ENCODE peak calls at places on chromosomes 3 and 15, in nine cellular contexts. One of them, this sample, is unnamed.
A peak's percentile ranks its signal among the peaks of the same experiment; 100 is the strongest.

GRCh38 chr3:186700267-186700666 is 16.9 kb upstream of the KNG1 start:
- DNase-seq in AG10803: no peak
- DNase-seq in fibroblast of lung: no peak
- DNase-seq in GM12864: no peak
- DNase-seq in CD4-positive, alpha-beta T cell: no peak
- DNase-seq in progenitor cell of endocrine pancreas: no peak
- DNase-seq in CD8-positive, alpha-beta T cell: no peak
- DNase-seq in PC-3: peak; percentile 5
- DNase-seq in omental fat pad: no peak
- DNase-seq in this sample: no peak

GRCh38 chr3:61967937-61968336 is 405.4 kb downstream of the FEZF2 start:
- DNase-seq in AG10803: no peak
- DNase-seq in fibroblast of lung: no peak
- DNase-seq in GM12864: no peak
- DNase-seq in CD4-positive, alpha-beta T cell: no peak
- DNase-seq in progenitor cell of endocrine pancreas: no peak
- DNase-seq in CD8-positive, alpha-beta T cell: no peak
- DNase-seq in PC-3: no peak
- DNase-seq in omental fat pad: no peak
- DNase-seq in this sample: no peak

GRCh38 chr15:43511012-43511885 is 6.2 kb upstream of the MAP1A start:
- DNase-seq in AG10803: no peak
- DNase-seq in fibroblast of lung: no peak
- DNase-seq in GM12864: no peak
- DNase-seq in CD4-positive, alpha-beta T cell: no peak
- DNase-seq in progenitor cell of endocrine pancreas: no peak
- DNase-seq in CD8-positive, alpha-beta T cell: no peak
- DNase-seq in PC-3: peak; percentile 46
- DNase-seq in omental fat pad: no peak
- DNase-seq in this sample: no peak

GRCh38 chr3:194130807-194131589 is 5.0 kb upstream of the HES1 start:
- DNase-seq in AG10803: peak; percentile 50
- DNase-seq in fibroblast of lung: peak; percentile 77
- DNase-seq in GM12864: peak; percentile 90
- DNase-seq in CD4-positive, alpha-beta T cell: no peak
- DNase-seq in progenitor cell of endocrine pancreas: peak; percentile 33
- DNase-seq in CD8-positive, alpha-beta T cell: no peak
- DNase-seq in PC-3: peak; percentile 97
- DNase-seq in omental fat pad: no peak
- DNase-seq in this sample: no peak

GRCh38 chr3:126683506-126683905 is 20.5 kb upstream of the CHCHD6 start:
- DNase-seq in AG10803: no peak
- DNase-seq in fibroblast of lung: no peak
- DNase-seq in GM12864: no peak
- DNase-seq in CD4-positive, alpha-beta T cell: no peak
- DNase-seq in progenitor cell of endocrine pancreas: no peak
- DNase-seq in CD8-positive, alpha-beta T cell: no peak
- DNase-seq in PC-3: no peak
- DNase-seq in omental fat pad: no peak
- DNase-seq in this sample: no peak

GRCh38 chr3:9347887-9348286 is 15.0 kb upstream of the THUMPD3 start:
- DNase-seq in AG10803: peak; percentile 92
- DNase-seq in fibroblast of lung: peak; percentile 97
- DNase-seq in GM12864: no peak
- DNase-seq in CD4-positive, alpha-beta T cell: no peak
- DNase-seq in progenitor cell of endocrine pancreas: no peak
- DNase-seq in CD8-positive, alpha-beta T cell: no peak
- DNase-seq in PC-3: peak; percentile 46
- DNase-seq in omental fat pad: no peak
- DNase-seq in this sample: peak; percentile 96

GRCh38 chr15:83164409-83165404 is 42.9 kb downstream of the HDGFL3 start:
- DNase-seq in AG10803: peak; percentile 5
- DNase-seq in fibroblast of lung: peak; percentile 69
- DNase-seq in GM12864: no peak
- DNase-seq in CD4-positive, alpha-beta T cell: no peak
- DNase-seq in progenitor cell of endocrine pancreas: no peak
- DNase-seq in CD8-positive, alpha-beta T cell: no peak
- DNase-seq in PC-3: peak; percentile 30
- DNase-seq in omental fat pad: no peak
- DNase-seq in this sample: peak; percentile 49

GRCh38 chr15:51731549-51732267 is 5.7 kb downstream of the LYSMD2 start:
- DNase-seq in AG10803: no peak
- DNase-seq in fibroblast of lung: peak; percentile 50
- DNase-seq in GM12864: peak; percentile 85
- DNase-seq in CD4-positive, alpha-beta T cell: peak; percentile 24
- DNase-seq in progenitor cell of endocrine pancreas: no peak
- DNase-seq in CD8-positive, alpha-beta T cell: no peak
- DNase-seq in PC-3: no peak
- DNase-seq in omental fat pad: no peak
- DNase-seq in this sample: peak; percentile 22

GRCh38 chr15:92869263-92869940 is 30.7 kb upstream of the CHD2 start:
- DNase-seq in AG10803: peak; percentile 83
- DNase-seq in fibroblast of lung: peak; percentile 51
- DNase-seq in GM12864: no peak
- DNase-seq in CD4-positive, alpha-beta T cell: no peak
- DNase-seq in progenitor cell of endocrine pancreas: no peak
- DNase-seq in CD8-positive, alpha-beta T cell: no peak
- DNase-seq in PC-3: peak; percentile 88
- DNase-seq in omental fat pad: no peak
- DNase-seq in this sample: peak; percentile 56

GRCh38 chr3:9727041-9727595 is 4.4 kb upstream of the BRPF1 start:
- DNase-seq in AG10803: no peak
- DNase-seq in fibroblast of lung: no peak
- DNase-seq in GM12864: no peak
- DNase-seq in CD4-positive, alpha-beta T cell: peak; percentile 50
- DNase-seq in progenitor cell of endocrine pancreas: no peak
- DNase-seq in CD8-positive, alpha-beta T cell: peak; percentile 36
- DNase-seq in PC-3: no peak
- DNase-seq in omental fat pad: no peak
- DNase-seq in this sample: no peak

GRCh38 chr3:83523470-83524073 is 1435.2 kb upstream of the CADM2 start:
- DNase-seq in AG10803: peak; percentile 1
- DNase-seq in fibroblast of lung: peak; percentile 57
- DNase-seq in GM12864: no peak
- DNase-seq in CD4-positive, alpha-beta T cell: no peak
- DNase-seq in progenitor cell of endocrine pancreas: peak; percentile 41
- DNase-seq in CD8-positive, alpha-beta T cell: no peak
- DNase-seq in PC-3: peak; percentile 84
- DNase-seq in omental fat pad: no peak
- DNase-seq in this sample: no peak

GRCh38 chr3:64685800-64686445 is 1.9 kb downstream of the ADAMTS9 start:
- DNase-seq in AG10803: peak; percentile 87
- DNase-seq in fibroblast of lung: peak; percentile 93
- DNase-seq in GM12864: no peak
- DNase-seq in CD4-positive, alpha-beta T cell: no peak
- DNase-seq in progenitor cell of endocrine pancreas: peak; percentile 82
- DNase-seq in CD8-positive, alpha-beta T cell: no peak
- DNase-seq in PC-3: no peak
- DNase-seq in omental fat pad: peak; percentile 52
- DNase-seq in this sample: peak; percentile 76

GRCh38 chr3:120162400-120162799 is 68.2 kb upstream of the GSK3B start:
- DNase-seq in AG10803: peak; percentile 95
- DNase-seq in fibroblast of lung: peak; percentile 40
- DNase-seq in GM12864: no peak
- DNase-seq in CD4-positive, alpha-beta T cell: no peak
- DNase-seq in progenitor cell of endocrine pancreas: no peak
- DNase-seq in CD8-positive, alpha-beta T cell: no peak
- DNase-seq in PC-3: no peak
- DNase-seq in omental fat pad: no peak
- DNase-seq in this sample: peak; percentile 57

GRCh38 chr15:31905054-31905453 is 125.3 kb upstream of the CHRNA7 start:
- DNase-seq in AG10803: no peak
- DNase-seq in fibroblast of lung: no peak
- DNase-seq in GM12864: no peak
- DNase-seq in CD4-positive, alpha-beta T cell: no peak
- DNase-seq in progenitor cell of endocrine pancreas: no peak
- DNase-seq in CD8-positive, alpha-beta T cell: no peak
- DNase-seq in PC-3: no peak
- DNase-seq in omental fat pad: no peak
- DNase-seq in this sample: no peak
- TF ChIP-seq CTCF in AG10803: no peak
- TF ChIP-seq CTCF in fibroblast of lung: no peak
- TF ChIP-seq CTCF in GM12864: no peak
- TF ChIP-seq CTCF in CD4-positive, alpha-beta T cell: no peak
- TF ChIP-seq CTCF in progenitor cell of endocrine pancreas: no peak
- TF ChIP-seq CTCF in CD8-positive, alpha-beta T cell: no peak
- TF ChIP-seq CTCF in PC-3: no peak
- TF ChIP-seq CTCF in omental fat pad: no peak
- TF ChIP-seq CTCF in this sample: no peak

GRCh38 chr3:139241783-139242182 is 102.0 kb upstream of the MRPS22 start:
- DNase-seq in AG10803: no peak
- DNase-seq in fibroblast of lung: no peak
- DNase-seq in GM12864: no peak
- DNase-seq in CD4-positive, alpha-beta T cell: no peak
- DNase-seq in progenitor cell of endocrine pancreas: no peak
- DNase-seq in CD8-positive, alpha-beta T cell: no peak
- DNase-seq in PC-3: no peak
- DNase-seq in omental fat pad: no peak
- DNase-seq in this sample: no peak
- TF ChIP-seq CTCF in AG10803: peak; percentile 40
- TF ChIP-seq CTCF in fibroblast of lung: peak; percentile 12
- TF ChIP-seq CTCF in GM12864: no peak
- TF ChIP-seq CTCF in CD4-positive, alpha-beta T cell: no peak
- TF ChIP-seq CTCF in progenitor cell of endocrine pancreas: peak; percentile 23
- TF ChIP-seq CTCF in CD8-positive, alpha-beta T cell: no peak
- TF ChIP-seq CTCF in PC-3: no peak
- TF ChIP-seq CTCF in omental fat pad: no peak
- TF ChIP-seq CTCF in this sample: peak; percentile 61

GRCh38 chr3:139728414-139728813 is 50.6 kb upstream of the NMNAT3 start:
- DNase-seq in AG10803: no peak
- DNase-seq in fibroblast of lung: peak; percentile 24
- DNase-seq in GM12864: no peak
- DNase-seq in CD4-positive, alpha-beta T cell: no peak
- DNase-seq in progenitor cell of endocrine pancreas: no peak
- DNase-seq in CD8-positive, alpha-beta T cell: no peak
- DNase-seq in PC-3: peak; percentile 36
- DNase-seq in omental fat pad: no peak
- DNase-seq in this sample: no peak
- TF ChIP-seq CTCF in AG10803: no peak
- TF ChIP-seq CTCF in fibroblast of lung: no peak
- TF ChIP-seq CTCF in GM12864: no peak
- TF ChIP-seq CTCF in CD4-positive, alpha-beta T cell: no peak
- TF ChIP-seq CTCF in progenitor cell of endocrine pancreas: no peak
- TF ChIP-seq CTCF in CD8-positive, alpha-beta T cell: no peak
- TF ChIP-seq CTCF in PC-3: no peak
- TF ChIP-seq CTCF in omental fat pad: no peak
- TF ChIP-seq CTCF in this sample: no peak

GRCh38 chr3:18444597-18445420 is 19.7 kb upstream of the SATB1 start:
- DNase-seq in AG10803: peak; percentile 52
- DNase-seq in fibroblast of lung: peak; percentile 59
- DNase-seq in GM12864: no peak
- DNase-seq in CD4-positive, alpha-beta T cell: peak; percentile 81
- DNase-seq in progenitor cell of endocrine pancreas: peak; percentile 70
- DNase-seq in CD8-positive, alpha-beta T cell: peak; percentile 69
- DNase-seq in PC-3: peak; percentile 77
- DNase-seq in omental fat pad: no peak
- DNase-seq in this sample: no peak

GRCh38 chr3:18447720-18448119 is 22.6 kb upstream of the SATB1 start:
- DNase-seq in AG10803: no peak
- DNase-seq in fibroblast of lung: no peak
- DNase-seq in GM12864: no peak
- DNase-seq in CD4-positive, alpha-beta T cell: no peak
- DNase-seq in progenitor cell of endocrine pancreas: no peak
- DNase-seq in CD8-positive, alpha-beta T cell: no peak
- DNase-seq in PC-3: no peak
- DNase-seq in omental fat pad: no peak
- DNase-seq in this sample: no peak

GRCh38 chr3:18446067-18446793 is 21.1 kb upstream of the SATB1 start:
- DNase-seq in AG10803: no peak
- DNase-seq in fibroblast of lung: no peak
- DNase-seq in GM12864: no peak
- DNase-seq in CD4-positive, alpha-beta T cell: no peak
- DNase-seq in progenitor cell of endocrine pancreas: no peak
- DNase-seq in CD8-positive, alpha-beta T cell: no peak
- DNase-seq in PC-3: no peak
- DNase-seq in omental fat pad: no peak
- DNase-seq in this sample: no peak

GRCh38 chr3:18443670-18444596 is 18.8 kb upstream of the SATB1 start:
- DNase-seq in AG10803: no peak
- DNase-seq in fibroblast of lung: peak; percentile 24
- DNase-seq in GM12864: no peak
- DNase-seq in CD4-positive, alpha-beta T cell: peak; percentile 8
- DNase-seq in progenitor cell of endocrine pancreas: peak; percentile 21
- DNase-seq in CD8-positive, alpha-beta T cell: peak; percentile 18
- DNase-seq in PC-3: peak; percentile 24
- DNase-seq in omental fat pad: no peak
- DNase-seq in this sample: no peak

GRCh38 chr3:18445421-18446066 is 20.4 kb upstream of the SATB1 start:
- DNase-seq in AG10803: no peak
- DNase-seq in fibroblast of lung: no peak
- DNase-seq in GM12864: no peak
- DNase-seq in CD4-positive, alpha-beta T cell: peak; percentile 90
- DNase-seq in progenitor cell of endocrine pancreas: no peak
- DNase-seq in CD8-positive, alpha-beta T cell: peak; percentile 76
- DNase-seq in PC-3: no peak
- DNase-seq in omental fat pad: no peak
- DNase-seq in this sample: no peak
- TF ChIP-seq CTCF in AG10803: no peak
- TF ChIP-seq CTCF in fibroblast of lung: no peak
- TF ChIP-seq CTCF in GM12864: no peak
- TF ChIP-seq CTCF in CD4-positive, alpha-beta T cell: peak; percentile 56
- TF ChIP-seq CTCF in progenitor cell of endocrine pancreas: no peak
- TF ChIP-seq CTCF in CD8-positive, alpha-beta T cell: peak; percentile 52
- TF ChIP-seq CTCF in PC-3: no peak
- TF ChIP-seq CTCF in omental fat pad: no peak
- TF ChIP-seq CTCF in this sample: no peak

DNA sequence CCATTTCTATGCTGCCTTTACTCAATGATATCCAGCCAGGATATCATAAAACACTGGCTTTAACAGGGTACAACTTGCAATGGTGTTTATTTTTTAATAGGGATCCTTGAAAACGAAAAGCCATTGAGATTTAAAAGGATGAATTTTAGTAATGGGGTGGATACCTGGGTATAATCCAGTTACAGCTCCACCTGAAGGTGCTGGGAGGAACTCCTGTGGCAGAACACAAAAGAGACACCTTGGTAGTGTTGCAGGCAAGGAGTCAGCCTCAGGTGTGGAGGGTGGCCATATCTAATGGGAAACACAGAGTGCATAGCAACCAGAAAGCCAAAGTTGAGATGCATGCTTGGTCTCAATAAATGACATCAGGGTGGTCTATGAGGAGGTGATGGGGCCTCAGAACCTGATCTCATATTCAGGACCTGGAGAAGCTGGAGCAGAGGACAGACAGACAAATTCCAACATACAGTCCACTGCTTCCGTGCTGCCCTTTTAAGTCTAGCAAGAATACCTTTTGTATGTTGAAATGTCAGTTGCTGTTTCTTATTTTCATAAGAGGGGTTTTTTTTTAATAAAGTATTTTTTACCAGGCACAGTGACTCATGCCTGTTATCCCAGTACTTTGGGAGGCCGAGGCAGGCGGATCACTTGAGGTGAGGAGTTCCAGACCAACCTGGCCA is 12.0 kb upstream of the PAQR9 start:
- DNase-seq in AG10803: no peak
- DNase-seq in fibroblast of lung: no peak
- DNase-seq in GM12864: no peak
- DNase-seq in CD4-positive, alpha-beta T cell: no peak
- DNase-seq in progenitor cell of endocrine pancreas: no peak
- DNase-seq in CD8-positive, alpha-beta T cell: no peak
- DNase-seq in PC-3: peak; percentile 8
- DNase-seq in omental fat pad: no peak
- DNase-seq in this sample: no peak
- TF ChIP-seq CTCF in AG10803: no peak
- TF ChIP-seq CTCF in fibroblast of lung: no peak
- TF ChIP-seq CTCF in GM12864: peak; percentile 32
- TF ChIP-seq CTCF in CD4-positive, alpha-beta T cell: no peak
- TF ChIP-seq CTCF in progenitor cell of endocrine pancreas: peak; percentile 43
- TF ChIP-seq CTCF in CD8-positive, alpha-beta T cell: no peak
- TF ChIP-seq CTCF in PC-3: peak; percentile 46
- TF ChIP-seq CTCF in omental fat pad: no peak
- TF ChIP-seq CTCF in this sample: peak; percentile 38